ENCODE peak calls at places on chromosome 9, in seven cellular contexts. Q is SK-N-SH, C is HCT116, D is H1, B is HepG2, P is K562, T is GM12878. A is an unnamed sample.

GRCh38 chr9:10008101-10008799 is 604.6 kb downstream of the PTPRD start:
- DNase-seq in Q (no peak), C (no peak), D (no peak), B (no peak), P (no peak), T (no peak), A (no peak)

GRCh38 chr9:110076894-110077725 is 130.8 kb downstream of the C9orf152 start:
- DNase-seq in Q (no peak), C (no peak), D (no peak), B (no peak), P (no peak), T (no peak), A (no peak)

GRCh38 chr9:88805217-88805943 is 185.9 kb upstream of the S1PR3 start:
- DNase-seq in Q (no peak), C (no peak), D (no peak), B (no peak), P (no peak), T (no peak), A (no peak)

GRCh38 chr9:71929223-71929622 is 17.8 kb downstream of the C9orf85 start:
- DNase-seq in Q (no peak), C (no peak), D (no peak), B (no peak), P (no peak), T (no peak), A (no peak)

GRCh38 chr9:119148855-119149254 is 220.4 kb downstream of the BRINP1 start:
- DNase-seq in Q (no peak), C (no peak), D (no peak), B (no peak), P (no peak), T (no peak), A (no peak)

GRCh38 chr9:132160802-132161742 is 786 bp upstream of the NTNG2 start:
- DNase-seq in Q (peak), C (no peak), D (no peak), B (no peak), P (no peak), T (no peak), A (no peak)

GRCh38 chr9:124322618-124323432 is 65.1 kb downstream of the NEK6 start:
- DNase-seq in Q (no peak), C (no peak), D (no peak), B (no peak), P (peak), T (no peak), A (no peak)

GRCh38 chr9:82148849-82149544 is 160.4 kb downstream of the SPATA31D1 start:
- DNase-seq in Q (peak), C (no peak), D (no peak), B (no peak), P (no peak), T (no peak), A (no peak)

GRCh38 chr9:120393386-120394057 is 186.4 kb downstream of the CDK5RAP2 start:
- DNase-seq in Q (no peak), C (no peak), D (no peak), B (no peak), P (no peak), T (no peak), A (no peak)

GRCh38 chr9:124293712-124294504 is 36.2 kb downstream of the NEK6 start:
- DNase-seq in Q (no peak), C (no peak), D (peak), B (no peak), P (no peak), T (no peak), A (no peak)

GRCh38 chr9:31347082-31347617 is 1037.3 kb upstream of the ACO1 start:
- DNase-seq in Q (no peak), C (no peak), D (no peak), B (no peak), P (no peak), T (peak), A (peak)
- TF ChIP-seq JUND in Q (no peak), C (no peak), D (no peak), B (no peak), P (no peak), T (no peak), A (no peak)

DNA sequence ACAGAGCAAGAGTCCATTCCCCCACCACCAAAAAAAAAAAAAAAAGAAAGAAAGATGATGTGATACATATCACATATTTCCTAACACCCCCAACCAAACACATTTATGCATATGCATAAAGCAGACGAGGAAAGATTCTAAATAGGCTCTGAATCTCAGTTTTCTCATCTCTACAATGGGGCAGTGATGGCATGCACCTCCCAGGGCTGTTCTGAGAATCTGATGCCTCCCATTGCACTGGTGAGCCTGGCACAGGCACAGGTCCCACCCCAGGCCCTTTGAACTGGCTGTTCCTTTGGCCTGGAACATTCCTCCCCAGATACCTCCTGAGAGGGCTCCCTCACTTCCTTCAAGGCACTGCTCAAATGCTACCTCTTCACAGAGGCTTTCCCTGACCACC is 116.5 kb downstream of the C9orf50 start:
- DNase-seq in Q (no peak), C (no peak), D (no peak), B (no peak), P (no peak), T (no peak), A (no peak)
- TF ChIP-seq JUND in Q (no peak), C (no peak), D (no peak), B (no peak), P (no peak), T (no peak), A (no peak)

DNA sequence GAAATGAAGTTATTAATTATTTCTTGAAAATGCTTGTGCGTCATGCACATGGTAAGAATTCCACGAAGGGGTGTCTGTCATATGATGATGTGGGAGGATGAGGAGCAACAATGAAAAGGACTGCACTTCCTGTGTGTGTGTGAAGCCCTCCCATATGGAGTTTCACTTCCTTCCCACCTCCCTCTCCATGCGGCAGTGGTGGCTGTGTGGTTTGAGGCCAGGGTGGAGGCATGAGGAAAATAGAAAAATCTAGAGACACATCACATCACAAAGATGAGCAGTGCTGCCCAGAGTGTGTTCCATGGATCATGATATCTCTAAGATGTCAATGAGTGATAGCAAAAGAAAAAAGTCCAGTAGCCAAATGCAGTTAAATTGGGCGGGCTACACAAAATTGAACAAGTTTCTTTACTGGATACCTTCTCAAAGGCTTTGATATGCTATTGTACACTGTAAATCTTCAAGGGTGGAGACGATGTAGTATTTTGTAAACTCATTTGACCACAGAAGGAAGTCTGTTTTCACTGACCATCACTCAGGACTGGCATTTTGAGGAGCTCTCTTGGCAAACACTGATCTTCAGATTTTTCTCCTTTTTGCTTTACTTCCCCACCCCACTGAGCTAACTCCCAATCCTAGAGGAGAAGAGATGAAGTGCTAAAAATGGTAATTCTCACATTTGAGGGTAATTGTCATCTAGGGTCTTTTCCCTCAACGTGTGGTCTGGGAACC is 55.7 kb upstream of the EQTN start:
- DNase-seq in Q (no peak), C (no peak), D (no peak), B (no peak), P (no peak), T (peak), A (no peak)
- TF ChIP-seq JUND in Q (no peak), C (no peak), D (no peak), B (no peak), P (no peak), T (no peak), A (no peak)

DNA sequence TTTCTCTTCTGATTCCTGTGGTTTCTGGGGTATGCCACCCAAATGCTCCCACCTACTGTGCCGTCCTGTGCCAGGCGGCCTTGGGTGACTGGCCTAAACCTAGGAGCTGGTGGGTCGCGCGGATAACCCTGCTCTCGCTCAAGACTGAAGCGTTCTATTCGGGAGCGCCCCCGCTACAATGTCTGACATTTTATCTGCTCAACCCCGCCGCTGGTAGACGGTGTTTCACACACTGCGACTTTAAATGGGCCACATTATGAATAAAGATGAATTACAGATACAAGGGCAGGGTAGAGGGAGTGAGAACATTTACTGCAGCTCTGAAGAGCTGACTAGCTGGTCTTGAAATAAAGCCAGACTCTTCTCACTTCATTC is 775 bp upstream of the PTCH1 start:
- DNase-seq in Q (no peak), C (no peak), D (no peak), B (no peak), P (no peak), T (no peak), A (no peak)
- TF ChIP-seq JUND in Q (no peak), C (no peak), D (no peak), B (no peak), P (no peak), T (no peak), A (no peak)

GRCh38 chr9:130936285-130937117 is 2.5 kb downstream of the FIBCD1 start:
- DNase-seq in Q (no peak), C (no peak), D (peak), B (peak), P (no peak), T (no peak), A (peak)
- TF ChIP-seq JUND in Q (no peak), C (no peak), D (no peak), B (no peak), P (no peak), T (no peak), A (no peak)

DNA sequence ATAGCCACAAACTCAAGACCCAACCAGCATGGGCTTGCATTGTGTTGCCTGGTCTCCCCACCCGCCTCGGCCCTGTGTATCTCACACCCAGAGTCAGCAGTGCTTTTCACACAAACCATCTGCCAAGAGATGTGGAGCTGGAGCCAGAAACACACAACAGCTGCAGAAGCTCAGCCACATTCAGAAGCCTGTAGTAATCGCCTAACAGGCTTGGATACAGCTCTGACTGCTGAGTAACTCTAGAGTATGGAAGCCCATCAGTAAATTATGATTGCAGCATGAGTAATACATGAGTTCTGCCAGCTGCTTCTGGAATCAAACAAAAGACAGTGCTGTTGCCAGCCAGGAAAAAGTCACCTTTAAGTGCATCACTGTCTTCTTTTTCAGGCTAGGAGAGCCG is 16.0 kb downstream of the TEK start:
- DNase-seq in Q (no peak), C (peak), D (no peak), B (no peak), P (no peak), T (no peak), A (no peak)
- TF ChIP-seq JUND in Q (peak), C (no peak), D (no peak), B (no peak), P (no peak), T (no peak), A (no peak)

DNA sequence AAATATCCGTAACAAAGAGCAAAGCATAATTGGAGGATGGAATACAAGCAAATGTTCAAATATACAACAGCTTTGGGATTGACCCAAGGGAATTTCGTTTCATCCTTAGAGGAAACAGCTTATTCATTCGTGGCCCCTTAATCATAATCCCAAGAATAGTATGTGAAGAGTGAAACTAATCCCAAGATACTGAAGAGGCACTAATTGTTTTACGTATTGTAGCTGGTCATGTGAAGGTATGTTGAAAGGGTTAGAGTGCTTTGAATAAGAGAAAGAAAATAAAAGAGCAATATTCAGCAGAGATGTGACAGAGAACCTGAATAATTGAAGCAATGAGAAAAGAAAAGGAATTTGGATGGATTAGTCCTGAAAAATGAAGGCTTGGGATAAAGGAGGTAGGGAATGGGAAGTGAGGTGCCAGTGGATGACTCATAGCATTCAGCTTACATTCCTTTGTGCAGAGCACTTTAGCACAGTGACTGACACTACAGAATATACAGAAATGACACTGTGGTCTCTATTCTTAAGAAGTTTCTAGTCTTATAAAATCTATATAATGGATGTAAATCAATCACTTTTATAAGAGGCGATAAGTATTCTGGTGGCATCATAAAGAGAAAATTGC is 221.9 kb downstream of the TLR4 start:
- DNase-seq in Q (no peak), C (no peak), D (no peak), B (no peak), P (no peak), T (no peak), A (no peak)
- TF ChIP-seq JUND in Q (no peak), C (no peak), D (peak), B (no peak), P (no peak), T (no peak), A (no peak)

GRCh38 chr9:33452828-33453271 is 5.5 kb upstream of the AQP3 start:
- DNase-seq in Q (peak), C (peak), D (peak), B (peak), P (peak), T (no peak), A (peak)
- TF ChIP-seq JUND in Q (no peak), C (no peak), D (peak), B (no peak), P (peak), T (no peak), A (no peak)

DNA sequence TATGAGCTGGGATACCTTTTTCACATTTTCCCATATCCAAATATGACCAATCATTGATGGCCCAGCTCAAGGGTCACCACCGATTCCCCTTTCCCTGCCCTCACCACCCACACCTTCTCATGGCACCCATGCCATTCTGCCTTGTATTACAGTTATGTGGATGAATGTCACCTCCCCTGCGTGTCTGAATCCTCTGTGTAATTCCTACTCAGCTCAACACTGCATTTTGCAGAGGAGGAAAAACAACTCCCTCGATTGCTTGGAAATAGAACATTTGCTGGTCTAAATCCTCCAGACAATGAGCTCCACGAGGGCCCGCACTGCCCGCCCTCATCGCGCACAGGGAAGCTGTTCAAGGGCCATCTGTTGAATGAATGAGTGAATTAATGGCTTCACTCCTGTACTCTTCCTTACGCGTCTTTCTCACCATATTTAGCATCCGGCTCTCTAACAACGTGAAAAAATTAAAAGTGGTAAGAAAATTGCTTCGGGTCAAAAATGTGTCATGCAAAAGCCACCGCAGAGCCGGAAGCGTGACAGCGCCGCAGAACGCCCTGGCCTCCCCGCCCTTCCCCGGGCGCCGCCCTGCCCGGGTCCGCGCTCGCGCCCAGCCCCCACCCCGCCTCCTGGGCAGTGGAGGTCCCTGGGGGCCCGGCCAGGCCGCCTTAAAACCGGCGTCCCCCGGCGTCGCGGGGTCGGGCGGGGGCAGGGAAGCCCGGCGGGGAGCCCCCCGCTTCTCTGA is 703 bp downstream of the SUSD1 start:
- DNase-seq in Q (peak), C (no peak), D (no peak), B (peak), P (peak), T (peak), A (peak)
- TF ChIP-seq JUND in Q (no peak), C (no peak), D (no peak), B (no peak), P (peak), T (no peak), A (no peak)

DNA sequence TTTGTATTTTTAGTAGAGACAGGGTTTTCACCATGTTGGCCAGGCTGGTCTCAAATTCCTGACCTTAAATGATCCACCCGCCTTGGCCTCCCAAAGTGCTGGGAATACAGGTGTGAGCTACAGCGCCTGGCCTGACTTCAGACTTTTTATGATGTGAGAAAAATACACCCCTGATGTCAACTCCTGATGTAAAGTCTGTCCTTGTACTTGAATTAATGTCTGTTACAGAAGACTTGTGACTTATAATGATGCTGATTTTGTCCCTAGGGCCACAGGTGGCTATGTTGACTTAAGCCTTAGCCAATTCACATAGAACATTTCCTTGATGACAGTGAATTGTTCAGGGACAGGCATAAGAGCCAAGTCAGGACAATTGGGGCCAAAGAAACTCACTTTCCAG is 42.5 kb upstream of the MELK start:
- DNase-seq in Q (no peak), C (no peak), D (no peak), B (no peak), P (no peak), T (no peak), A (no peak)
- TF ChIP-seq JUND in Q (no peak), C (no peak), D (no peak), B (no peak), P (no peak), T (no peak), A (no peak)

A was measured in T47D.